ENCODE peak calls at places on chromosomes 4 and X, in six cellular contexts. Q is posterior vena cava; A is stimulated activated CD4-positive, alpha-beta T cell treated with anti-CD3 and anti-CD28 coated beads, Interleukin-1b, Interleukin-23, amount 100 ng/mL, for 4 hours; W is CD8-positive, alpha-beta memory T cell; R is fibroblast of mammary gland; F is coronary artery. E is an unnamed sample.

GRCh38 chr4:10311939-10312338 is 145.3 kb downstream of the ZNF518B start:
- DNase-seq in Q (no peak), A (no peak), W (no peak), R (no peak), F (no peak), E (no peak)

GRCh38 chr4:152454398-152455011 is 81.4 kb downstream of the FBXW7 start:
- DNase-seq in Q (no peak), A (no peak), W (no peak), R (peak), F (no peak), E (no peak)

GRCh38 chr4:68708566-68708965 is 38.1 kb upstream of the UGT2B15 start:
- DNase-seq in Q (no peak), A (no peak), W (no peak), R (no peak), F (no peak), E (no peak)

GRCh38 chr4:52932586-52933482 is 70.7 kb downstream of the RASL11B start:
- DNase-seq in Q (no peak), A (no peak), W (no peak), R (peak), F (no peak), E (no peak)

GRCh38 chr4:38805530-38806145 is 1.0 kb upstream of the TLR1 start:
- DNase-seq in Q (peak), A (no peak), W (no peak), R (peak), F (no peak), E (no peak)

GRCh38 chrX:30702736-30703135 is 49.5 kb downstream of the GK start:
- DNase-seq in Q (no peak), A (no peak), W (no peak), R (peak), F (no peak), E (no peak)

GRCh38 chr4:4269326-4269725 is 20.6 kb downstream of the LYAR start:
- DNase-seq in Q (no peak), A (no peak), W (peak), R (no peak), F (no peak), E (no peak)

GRCh38 chr4:88865051-88865450 is 167.4 kb upstream of the NAP1L5 start:
- DNase-seq in Q (no peak), A (no peak), W (no peak), R (no peak), F (no peak), E (no peak)

GRCh38 chr4:27009539-27009938 is 148.9 kb downstream of the STIM2 start:
- DNase-seq in Q (no peak), A (no peak), W (no peak), R (peak), F (no peak), E (no peak)

GRCh38 chr4:109826719-109827118 is 1.1 kb upstream of the RRH start:
- DNase-seq in Q (no peak), A (no peak), W (peak), R (peak), F (no peak), E (no peak)

GRCh38 chr4:169985881-169986280 is 40.3 kb downstream of the MFAP3L start:
- DNase-seq in Q (no peak), A (no peak), W (no peak), R (no peak), F (no peak), E (no peak)

GRCh38 chrX:41442824-41443560 is 4.2 kb upstream of the NYX start:
- DNase-seq in Q (no peak), A (no peak), W (no peak), R (no peak), F (no peak), E (no peak)

GRCh38 chr4:114417214-114417613 is 181.4 kb upstream of the UGT8 start:
- DNase-seq in Q (no peak), A (no peak), W (no peak), R (no peak), F (no peak), E (no peak)

GRCh38 chr4:56757270-56757746 is 64.2 kb downstream of the SPINK2 start:
- DNase-seq in Q (no peak), A (peak), W (no peak), R (peak), F (peak), E (no peak)

GRCh38 chr4:147789596-147789995 is 57.7 kb downstream of the ARHGAP10 start:
- DNase-seq in Q (no peak), A (no peak), W (no peak), R (peak), F (no peak), E (no peak)

GRCh38 chrX:21655901-21656586 is 2.1 kb downstream of the KLHL34 start:
- DNase-seq in Q (peak), A (no peak), W (no peak), R (no peak), F (peak), E (peak)

GRCh38 chr4:6621556-6621927 is 18.9 kb upstream of the MRFAP1 start:
- DNase-seq in Q (no peak), A (no peak), W (no peak), R (no peak), F (no peak), E (peak)

GRCh38 chr4:66071911-66072310 is 401.6 kb upstream of the EPHA5 start:
- DNase-seq in Q (no peak), A (no peak), W (no peak), R (no peak), F (no peak), E (no peak)

GRCh38 chr4:156347412-156348075 is 393.9 kb upstream of the CTSO start:
- DNase-seq in Q (no peak), A (no peak), W (no peak), R (peak), F (no peak), E (no peak)

E was measured in upper lobe of right lung.